ENCODE peak calls at places on chromosomes 5 and 9, in ten cellular contexts. One of them, this sample, is unnamed.

GRCh38 chr5:135332519-135333150 is 66.4 kb downstream of the MACROH2A1 start:
- DNase-seq in Daoy: peak
- DNase-seq in mucosa of gallbladder: no peak
- DNase-seq in AG09309: no peak
- DNase-seq in IMR-90: peak
- DNase-seq in AG10803: peak
- DNase-seq in dorsolateral prefrontal cortex: no peak
- DNase-seq in BJ: no peak
- DNase-seq in RPMI7951: peak
- DNase-seq in H9: no peak
- DNase-seq in this sample: no peak

GRCh38 chr5:137179203-137179602 is 319.9 kb downstream of the SPOCK1 start:
- DNase-seq in mucosa of gallbladder: no peak
- DNase-seq in dorsolateral prefrontal cortex: no peak
- DNase-seq in RPMI7951: no peak
- DNase-seq in IMR-90: no peak
- DNase-seq in AG09309: no peak
- DNase-seq in Daoy: no peak
- DNase-seq in BJ: no peak
- DNase-seq in H9: no peak
- DNase-seq in AG10803: no peak
- DNase-seq in this sample: no peak

GRCh38 chr9:121650220-121651013 is 1.0 kb upstream of the DAB2IP start:
- DNase-seq in dorsolateral prefrontal cortex: no peak
- DNase-seq in RPMI7951: peak
- DNase-seq in H9: peak
- DNase-seq in IMR-90: peak
- DNase-seq in BJ: no peak
- DNase-seq in AG10803: no peak
- DNase-seq in mucosa of gallbladder: peak
- DNase-seq in Daoy: peak
- DNase-seq in AG09309: no peak
- DNase-seq in this sample: no peak

GRCh38 chr5:132215329-132215728 is 12.3 kb downstream of the P4HA2 start:
- DNase-seq in RPMI7951: peak
- DNase-seq in BJ: peak
- DNase-seq in AG09309: peak
- DNase-seq in dorsolateral prefrontal cortex: peak
- DNase-seq in Daoy: peak
- DNase-seq in IMR-90: peak
- DNase-seq in H9: no peak
- DNase-seq in AG10803: peak
- DNase-seq in mucosa of gallbladder: peak
- DNase-seq in this sample: peak

GRCh38 chr5:181041043-181041442 is 977 bp downstream of the BTNL9 start:
- DNase-seq in RPMI7951: no peak
- DNase-seq in AG10803: no peak
- DNase-seq in dorsolateral prefrontal cortex: no peak
- DNase-seq in AG09309: no peak
- DNase-seq in BJ: no peak
- DNase-seq in Daoy: no peak
- DNase-seq in mucosa of gallbladder: no peak
- DNase-seq in IMR-90: no peak
- DNase-seq in H9: no peak
- DNase-seq in this sample: no peak

GRCh38 chr9:83505282-83505681 is 32.9 kb downstream of the FRMD3 start:
- DNase-seq in RPMI7951: no peak
- DNase-seq in Daoy: no peak
- DNase-seq in IMR-90: no peak
- DNase-seq in AG10803: no peak
- DNase-seq in mucosa of gallbladder: no peak
- DNase-seq in H9: no peak
- DNase-seq in dorsolateral prefrontal cortex: no peak
- DNase-seq in BJ: no peak
- DNase-seq in AG09309: no peak
- DNase-seq in this sample: no peak

GRCh38 chr9:106862115-106862945 is 636 bp upstream of the ZNF462 start:
- DNase-seq in IMR-90: peak
- DNase-seq in Daoy: peak
- DNase-seq in AG10803: peak
- DNase-seq in H9: peak
- DNase-seq in RPMI7951: peak
- DNase-seq in mucosa of gallbladder: peak
- DNase-seq in AG09309: no peak
- DNase-seq in dorsolateral prefrontal cortex: no peak
- DNase-seq in BJ: no peak
- DNase-seq in this sample: peak

GRCh38 chr5:120605325-120606079 is 141.4 kb downstream of the PRR16 start:
- DNase-seq in AG10803: peak
- DNase-seq in mucosa of gallbladder: no peak
- DNase-seq in IMR-90: no peak
- DNase-seq in dorsolateral prefrontal cortex: no peak
- DNase-seq in H9: no peak
- DNase-seq in AG09309: no peak
- DNase-seq in RPMI7951: peak
- DNase-seq in BJ: no peak
- DNase-seq in Daoy: no peak
- DNase-seq in this sample: no peak

GRCh38 chr9:70220216-70220615 is 38.6 kb upstream of the SMC5 start:
- DNase-seq in mucosa of gallbladder: no peak
- DNase-seq in H9: no peak
- DNase-seq in RPMI7951: peak
- DNase-seq in dorsolateral prefrontal cortex: no peak
- DNase-seq in Daoy: no peak
- DNase-seq in AG09309: peak
- DNase-seq in AG10803: peak
- DNase-seq in IMR-90: no peak
- DNase-seq in BJ: peak
- DNase-seq in this sample: no peak

GRCh38 chr9:37037137-37037743 is 3.2 kb upstream of the PAX5 start:
- DNase-seq in RPMI7951: no peak
- DNase-seq in AG10803: no peak
- DNase-seq in H9: peak
- DNase-seq in AG09309: no peak
- DNase-seq in mucosa of gallbladder: no peak
- DNase-seq in dorsolateral prefrontal cortex: no peak
- DNase-seq in BJ: no peak
- DNase-seq in Daoy: peak
- DNase-seq in IMR-90: no peak
- DNase-seq in this sample: no peak

GRCh38 chr9:113541019-113541900 is 77.7 kb downstream of the RGS3 start:
- DNase-seq in AG09309: no peak
- DNase-seq in BJ: no peak
- DNase-seq in RPMI7951: peak
- DNase-seq in dorsolateral prefrontal cortex: no peak
- DNase-seq in Daoy: peak
- DNase-seq in H9: peak
- DNase-seq in mucosa of gallbladder: peak
- DNase-seq in AG10803: peak
- DNase-seq in IMR-90: peak
- DNase-seq in this sample: peak

GRCh38 chr9:3398232-3398648 is 127.6 kb downstream of the RFX3 start:
- DNase-seq in AG10803: no peak
- DNase-seq in AG09309: no peak
- DNase-seq in H9: no peak
- DNase-seq in dorsolateral prefrontal cortex: no peak
- DNase-seq in mucosa of gallbladder: no peak
- DNase-seq in RPMI7951: no peak
- DNase-seq in BJ: no peak
- DNase-seq in Daoy: no peak
- DNase-seq in IMR-90: no peak
- DNase-seq in this sample: no peak

GRCh38 chr5:175591293-175591692 is 66.6 kb upstream of the HRH2 start:
- DNase-seq in IMR-90: no peak
- DNase-seq in dorsolateral prefrontal cortex: no peak
- DNase-seq in BJ: no peak
- DNase-seq in Daoy: no peak
- DNase-seq in RPMI7951: no peak
- DNase-seq in AG09309: no peak
- DNase-seq in H9: no peak
- DNase-seq in AG10803: no peak
- DNase-seq in mucosa of gallbladder: no peak
- DNase-seq in this sample: no peak

GRCh38 chr9:78000221-78000620 is 31.4 kb downstream of the GNAQ start:
- DNase-seq in BJ: no peak
- DNase-seq in RPMI7951: no peak
- DNase-seq in Daoy: no peak
- DNase-seq in AG10803: no peak
- DNase-seq in AG09309: no peak
- DNase-seq in H9: no peak
- DNase-seq in mucosa of gallbladder: no peak
- DNase-seq in IMR-90: no peak
- DNase-seq in dorsolateral prefrontal cortex: no peak
- DNase-seq in this sample: no peak

This sample was measured in C1 segment of cervical spinal cord.